ENCODE peak calls at places on chromosome 14, in nine cellular contexts. C, U, D, P, M, X, W, V and K are unnamed samples.

GRCh38 chr14:84128025-84128424 is 1401.9 kb upstream of the FLRT2 start:
- DNase-seq in U (no peak), M (no peak), W (no peak), V (no peak), X (no peak), C (no peak), D (no peak), P (no peak), K (no peak)

GRCh38 chr14:92677087-92677668 is 71.2 kb downstream of the LGMN start:
- DNase-seq in W (no peak), P (peak), X (no peak), U (no peak), M (no peak), D (no peak), V (no peak), C (no peak), K (no peak)

GRCh38 chr14:28765907-28766504 is 581 bp upstream of the FOXG1 start:
- DNase-seq in D (peak), M (no peak), U (no peak), X (no peak), P (no peak), W (no peak), V (no peak), C (no peak), K (no peak)

GRCh38 chr14:39956372-39956771 is 524.1 kb upstream of the FBXO33 start:
- DNase-seq in X (no peak), V (no peak), C (no peak), U (peak), W (peak), M (peak), D (no peak), P (no peak), K (no peak)

GRCh38 chr14:81406863-81407262 is 6.7 kb upstream of the STON2 start:
- DNase-seq in P (no peak), W (no peak), V (no peak), D (no peak), U (no peak), M (no peak), C (peak), X (no peak), K (peak)

GRCh38 chr14:94953541-94954260 is 183.8 kb upstream of the GSC start:
- DNase-seq in M (no peak), C (no peak), W (no peak), U (no peak), D (no peak), V (no peak), P (no peak), X (no peak), K (no peak)

GRCh38 chr14:85296466-85297210 is 233.3 kb upstream of the FLRT2 start:
- DNase-seq in W (no peak), C (no peak), U (peak), P (peak), X (no peak), D (peak), V (no peak), M (no peak), K (peak)

GRCh38 chr14:95197498-95198010 is 40.2 kb upstream of the DICER1 start:
- DNase-seq in U (no peak), C (peak), D (no peak), M (no peak), V (no peak), P (no peak), X (no peak), W (no peak), K (no peak)

GRCh38 chr14:105894978-105895881 is 368.8 kb downstream of the TMEM121 start:
- DNase-seq in D (no peak), U (no peak), M (no peak), V (no peak), P (no peak), W (no peak), X (peak), C (no peak), K (no peak)

GRCh38 chr14:38384746-38385145 is 128.9 kb upstream of the CLEC14A start:
- DNase-seq in W (no peak), U (no peak), X (no peak), V (no peak), P (no peak), D (no peak), M (no peak), C (no peak), K (no peak)

GRCh38 chr14:61696753-61697318 is 1.5 kb downstream of the HIF1A start:
- DNase-seq in U (no peak), X (no peak), D (no peak), V (no peak), W (no peak), P (no peak), M (no peak), C (no peak), K (no peak)

GRCh38 chr14:34688470-34689206 is 25.8 kb downstream of the CFL2 start:
- DNase-seq in C (no peak), W (no peak), D (no peak), X (no peak), P (no peak), V (no peak), M (no peak), U (no peak), K (no peak)

GRCh38 chr14:56065621-56066295 is 52.5 kb upstream of the PELI2 start:
- DNase-seq in X (no peak), U (no peak), V (no peak), P (no peak), C (no peak), W (no peak), M (no peak), D (no peak), K (no peak)

GRCh38 chr14:31792726-31793125 is 231.5 kb downstream of the NUBPL start:
- DNase-seq in D (no peak), U (no peak), P (no peak), W (no peak), M (no peak), C (no peak), V (no peak), X (no peak), K (no peak)

GRCh38 chr14:61090432-61091216 is 109.6 kb downstream of the SLC38A6 start:
- DNase-seq in W (no peak), P (no peak), V (no peak), X (no peak), D (peak), M (no peak), C (no peak), U (no peak), K (peak)

GRCh38 chr14:89855961-89856360 is 98.6 kb downstream of the EFCAB11 start:
- DNase-seq in U (no peak), M (no peak), X (no peak), D (peak), V (no peak), W (no peak), C (no peak), P (no peak), K (peak)

GRCh38 chr14:93765032-93765626 is 23.2 kb downstream of the PRIMA1 start:
- DNase-seq in V (no peak), W (no peak), D (no peak), P (no peak), C (no peak), U (no peak), X (no peak), M (no peak), K (no peak)

GRCh38 chr14:73750161-73750901 is 36.1 kb upstream of the PNMA1 start:
- DNase-seq in X (no peak), C (no peak), V (no peak), D (no peak), W (no peak), P (no peak), U (no peak), M (peak), K (no peak)

GRCh38 chr14:24311837-24312615 is 724 bp downstream of the LTB4R start:
- DNase-seq in V (no peak), D (no peak), W (peak), C (peak), M (no peak), P (no peak), X (no peak), U (no peak), K (no peak)

GRCh38 chr14:22549981-22550670 is 38.9 kb downstream of the DAD1 start:
- DNase-seq in W (peak), X (no peak), P (no peak), C (no peak), D (no peak), M (no peak), V (peak), U (no peak), K (peak)

GRCh38 chr14:59904184-59904583 is 15.8 kb upstream of the LRRC9 start:
- DNase-seq in P (no peak), D (no peak), W (no peak), M (no peak), X (no peak), C (no peak), U (no peak), V (no peak), K (no peak)

GRCh38 chr14:79924583-79924982 is 286.7 kb downstream of the DIO2 start:
- DNase-seq in D (no peak), P (no peak), V (no peak), M (no peak), W (no peak), X (no peak), C (no peak), U (no peak), K (no peak)

GRCh38 chr14:68172664-68173063 is 353.1 kb downstream of the RAD51B start:
- DNase-seq in C (no peak), P (no peak), U (no peak), X (no peak), V (no peak), D (no peak), M (no peak), W (no peak), K (peak)